ENCODE peak calls at places on chromosomes 13 and 19, in five cellular contexts. A is astrocyte of the spinal cord, F is T-helper 1 cell, B is posterior cingulate gyrus, Y is C1 segment of cervical spinal cord. Z is an unnamed sample.

GRCh38 chr13:44172411-44172810 is 201.2 kb upstream of the SERP2 start:
- DNase-seq in F (no peak), A (no peak), B (no peak), Y (no peak), Z (no peak)

GRCh38 chr13:106867249-106867648 is 299.3 kb upstream of the ARGLU1 start:
- DNase-seq in A (peak), B (no peak), Y (peak), F (no peak), Z (no peak)

GRCh38 chr13:68749801-68750200 is 1357.8 kb upstream of the ATXN8OS start:
- DNase-seq in A (peak), B (no peak), F (no peak), Y (no peak), Z (no peak)

GRCh38 chr19:45681391-45682015 is 10.2 kb downstream of the SNRPD2 start:
- DNase-seq in B (peak), F (peak), Y (peak), A (peak), Z (peak)

GRCh38 chr19:1700733-1701663 is 48.6 kb upstream of the TCF3 start:
- DNase-seq in B (no peak), F (no peak), A (no peak), Y (no peak), Z (no peak)

GRCh38 chr19:40139533-40140287 is 49.0 kb upstream of the ZNF780A start:
- DNase-seq in Y (no peak), A (peak), F (peak), B (no peak), Z (no peak)

GRCh38 chr13:99955747-99956472 is 15.7 kb downstream of the ZIC5 start:
- DNase-seq in F (no peak), A (peak), Y (no peak), B (no peak), Z (no peak)

GRCh38 chr19:34131100-34131499 is 41.2 kb upstream of the LSM14A start:
- DNase-seq in B (no peak), Y (no peak), F (no peak), A (no peak), Z (no peak)

GRCh38 chr19:3832001-3832400 is 36.8 kb downstream of the ZFR2 start:
- DNase-seq in A (no peak), Y (no peak), F (no peak), B (no peak), Z (no peak)

GRCh38 chr13:106530907-106531520 is 4.4 kb downstream of the EFNB2 start:
- DNase-seq in F (no peak), Y (no peak), A (peak), B (no peak), Z (no peak)

GRCh38 chr13:45119469-45119989 is 781 bp upstream of the GTF2F2 start:
- DNase-seq in F (peak), A (peak), B (no peak), Y (peak), Z (peak)

GRCh38 chr19:19745496-19746285 is 12.8 kb upstream of the ZNF14 start:
- DNase-seq in F (no peak), Y (no peak), A (no peak), B (no peak), Z (no peak)

GRCh38 chr13:108595416-108596257 is 33.8 kb upstream of the MYO16 start:
- DNase-seq in F (no peak), B (no peak), Y (no peak), A (peak), Z (no peak)

GRCh38 chr13:112685856-112686255 is 4.0 kb upstream of the ATP11A start:
- DNase-seq in F (no peak), A (no peak), Y (no peak), B (no peak), Z (no peak)

GRCh38 chr13:112128052-112128610 is 61.2 kb downstream of the SOX1 start:
- DNase-seq in Y (no peak), B (no peak), F (no peak), A (no peak), Z (no peak)

GRCh38 chr19:57829316-57829715 is 783 bp upstream of the ZNF587B start:
- DNase-seq in F (no peak), B (no peak), Y (no peak), A (no peak), Z (no peak)

GRCh38 chr19:11558881-11559828 is at the start of gene ELOF1:
- DNase-seq in F (peak), Y (peak), A (peak), B (peak), Z (peak)

GRCh38 chr19:47610902-47611301 is 2.0 kb downstream of the BICRA start:
- DNase-seq in Y (no peak), B (no peak), A (no peak), F (no peak), Z (no peak)

GRCh38 chr13:52882803-52883202 is 34.4 kb upstream of the PCDH8 start:
- DNase-seq in B (no peak), F (no peak), Y (no peak), A (no peak), Z (no peak)

GRCh38 chr19:39940221-39940833 is 5.9 kb upstream of the FCGBP start:
- DNase-seq in A (no peak), B (no peak), Y (no peak), F (no peak), Z (no peak)

GRCh38 chr13:37816276-37816675 is 53.3 kb downstream of the TRPC4 start:
- DNase-seq in Y (no peak), A (no peak), F (no peak), B (no peak), Z (no peak)

GRCh38 chr13:110661256-110661655 is 44.7 kb downstream of the CARS2 start:
- DNase-seq in B (no peak), Y (no peak), F (no peak), A (peak), Z (no peak)

GRCh38 chr13:114148521-114148855 is 16.1 kb upstream of the RASA3 start:
- DNase-seq in A (no peak), B (no peak), Y (no peak), F (peak), Z (no peak)

GRCh38 chr13:111161601-111162600 is 46.8 kb downstream of the ARHGEF7 start:
- DNase-seq in F (no peak), Y (no peak), B (no peak), A (no peak), Z (no peak)

GRCh38 chr13:112968910-112969691 is at the start of gene MCF2L:
- DNase-seq in F (peak), B (no peak), Y (no peak), A (peak), Z (no peak)

GRCh38 chr13:105202384-105202783 is 1333.1 kb downstream of the EFNB2 start:
- DNase-seq in F (no peak), B (no peak), A (peak), Y (no peak), Z (no peak)

GRCh38 chr13:27489456-27489855 is 39.1 kb upstream of the MTIF3 start:
- DNase-seq in Y (no peak), A (no peak), B (no peak), F (no peak), Z (no peak)

GRCh38 chr13:111317042-111317550 is 3.3 kb upstream of the TEX29 start:
- DNase-seq in B (no peak), Y (no peak), F (no peak), A (no peak), Z (no peak)

GRCh38 chr13:75550159-75550567 is 572 bp downstream of the UCHL3 start:
- DNase-seq in F (peak), Y (no peak), A (peak), B (no peak), Z (no peak)

GRCh38 chr13:103130681-103131210 is 64.5 kb upstream of the SLC10A2 start:
- DNase-seq in B (no peak), Y (no peak), A (no peak), F (no peak), Z (no peak)

GRCh38 chr13:23510544-23510916 is 59.7 kb upstream of the TNFRSF19 start:
- DNase-seq in A (no peak), B (no peak), Y (no peak), F (no peak), Z (no peak)

GRCh38 chr13:77009011-77009410 is 17.1 kb downstream of the CLN5 start:
- DNase-seq in F (no peak), Y (no peak), B (no peak), A (no peak), Z (no peak)

GRCh38 chr19:53019684-53020083 is 6.0 kb downstream of the ERVV-1 start:
- DNase-seq in F (no peak), B (no peak), A (no peak), Y (no peak), Z (no peak)

GRCh38 chr13:35848316-35848715 is 282.9 kb downstream of the DCLK1 start:
- DNase-seq in Y (no peak), B (no peak), A (no peak), F (no peak), Z (no peak)

GRCh38 chr19:7934766-7935165 is 8.7 kb downstream of the TIMM44 start:
- DNase-seq in Y (no peak), F (no peak), B (no peak), A (no peak), Z (no peak)

GRCh38 chr19:18107235-18108083 is 9.9 kb downstream of the MAST3 start:
- DNase-seq in Y (no peak), B (no peak), A (no peak), F (no peak), Z (peak)

GRCh38 chr13:40221460-40222201 is 444.8 kb downstream of the FOXO1 start:
- DNase-seq in B (no peak), F (peak), A (peak), Y (no peak), Z (no peak)

Z was measured in CD14-positive monocyte.